ENCODE peak calls at places on chromosomes 3 and 15, in seven cellular contexts. One of them, this sample, is unnamed.

GRCh38 chr3:105958237-105959000 is 89.6 kb upstream of the CBLB start:
- DNase-seq in WTC11: no peak
- DNase-seq in activated gamma-delta T cell treated with Interleukin-2 at 50 U/mL for 16 hours: no peak
- DNase-seq in HTR-8/SVneo: no peak
- DNase-seq in foreskin keratinocyte: peak; percentile 42
- DNase-seq in neural progenitor cell: no peak
- DNase-seq in activated CD8-positive, alpha-beta memory T cell treated with anti-CD3 and anti-CD28 coated beads, Interleukin-2, amount 10 ng/mL, durations not matched to agents 7 days and 5 days: no peak
- DNase-seq in this sample: no peak

GRCh38 chr3:42247576-42248027 is 18.4 kb downstream of the CCK start:
- DNase-seq in neural progenitor cell: peak; percentile 77
- DNase-seq in activated gamma-delta T cell treated with Interleukin-2 at 50 U/mL for 16 hours: peak; percentile 56
- DNase-seq in activated CD8-positive, alpha-beta memory T cell treated with anti-CD3 and anti-CD28 coated beads, Interleukin-2, amount 10 ng/mL, durations not matched to agents 7 days and 5 days: peak; percentile 71
- DNase-seq in HTR-8/SVneo: peak; percentile 46
- DNase-seq in foreskin keratinocyte: no peak
- DNase-seq in WTC11: peak; percentile 75
- DNase-seq in this sample: peak; percentile 76

GRCh38 chr3:30505866-30506517 is 100.4 kb upstream of the TGFBR2 start:
- DNase-seq in neural progenitor cell: no peak
- DNase-seq in HTR-8/SVneo: no peak
- DNase-seq in foreskin keratinocyte: no peak
- DNase-seq in WTC11: no peak
- DNase-seq in activated CD8-positive, alpha-beta memory T cell treated with anti-CD3 and anti-CD28 coated beads, Interleukin-2, amount 10 ng/mL, durations not matched to agents 7 days and 5 days: no peak
- DNase-seq in activated gamma-delta T cell treated with Interleukin-2 at 50 U/mL for 16 hours: no peak
- DNase-seq in this sample: no peak

GRCh38 chr3:11136871-11137626 is 17.2 kb upstream of the HRH1 start:
- DNase-seq in neural progenitor cell: no peak
- DNase-seq in activated gamma-delta T cell treated with Interleukin-2 at 50 U/mL for 16 hours: no peak
- DNase-seq in WTC11: no peak
- DNase-seq in activated CD8-positive, alpha-beta memory T cell treated with anti-CD3 and anti-CD28 coated beads, Interleukin-2, amount 10 ng/mL, durations not matched to agents 7 days and 5 days: no peak
- DNase-seq in foreskin keratinocyte: peak; percentile 100
- DNase-seq in HTR-8/SVneo: peak; percentile 99
- DNase-seq in this sample: no peak

GRCh38 chr3:124223853-124224252 is 231.9 kb upstream of the ROPN1 start:
- DNase-seq in foreskin keratinocyte: no peak
- DNase-seq in HTR-8/SVneo: no peak
- DNase-seq in WTC11: no peak
- DNase-seq in activated gamma-delta T cell treated with Interleukin-2 at 50 U/mL for 16 hours: no peak
- DNase-seq in neural progenitor cell: peak; percentile 70
- DNase-seq in activated CD8-positive, alpha-beta memory T cell treated with anti-CD3 and anti-CD28 coated beads, Interleukin-2, amount 10 ng/mL, durations not matched to agents 7 days and 5 days: no peak
- DNase-seq in this sample: no peak

GRCh38 chr3:111924283-111924682 is 54.5 kb upstream of the ABHD10 start:
- DNase-seq in activated gamma-delta T cell treated with Interleukin-2 at 50 U/mL for 16 hours: no peak
- DNase-seq in foreskin keratinocyte: no peak
- DNase-seq in WTC11: no peak
- DNase-seq in HTR-8/SVneo: no peak
- DNase-seq in activated CD8-positive, alpha-beta memory T cell treated with anti-CD3 and anti-CD28 coated beads, Interleukin-2, amount 10 ng/mL, durations not matched to agents 7 days and 5 days: no peak
- DNase-seq in neural progenitor cell: no peak
- DNase-seq in this sample: peak; percentile 13

GRCh38 chr15:68300115-68300940 is 22.8 kb downstream of the FEM1B start:
- DNase-seq in HTR-8/SVneo: no peak
- DNase-seq in WTC11: no peak
- DNase-seq in neural progenitor cell: no peak
- DNase-seq in foreskin keratinocyte: no peak
- DNase-seq in activated gamma-delta T cell treated with Interleukin-2 at 50 U/mL for 16 hours: no peak
- DNase-seq in activated CD8-positive, alpha-beta memory T cell treated with anti-CD3 and anti-CD28 coated beads, Interleukin-2, amount 10 ng/mL, durations not matched to agents 7 days and 5 days: peak; percentile 22
- DNase-seq in this sample: no peak

GRCh38 chr3:58691997-58692396 is 25.4 kb upstream of the FAM3D start:
- DNase-seq in neural progenitor cell: peak; percentile 70
- DNase-seq in activated gamma-delta T cell treated with Interleukin-2 at 50 U/mL for 16 hours: no peak
- DNase-seq in HTR-8/SVneo: no peak
- DNase-seq in WTC11: no peak
- DNase-seq in activated CD8-positive, alpha-beta memory T cell treated with anti-CD3 and anti-CD28 coated beads, Interleukin-2, amount 10 ng/mL, durations not matched to agents 7 days and 5 days: no peak
- DNase-seq in foreskin keratinocyte: no peak
- DNase-seq in this sample: peak; percentile 21

GRCh38 chr15:68204776-68205557 is at the start of gene CALML4:
- DNase-seq in foreskin keratinocyte: no peak
- DNase-seq in activated gamma-delta T cell treated with Interleukin-2 at 50 U/mL for 16 hours: no peak
- DNase-seq in neural progenitor cell: no peak
- DNase-seq in HTR-8/SVneo: no peak
- DNase-seq in activated CD8-positive, alpha-beta memory T cell treated with anti-CD3 and anti-CD28 coated beads, Interleukin-2, amount 10 ng/mL, durations not matched to agents 7 days and 5 days: no peak
- DNase-seq in WTC11: no peak
- DNase-seq in this sample: no peak

GRCh38 chr3:179771797-179772196 is 119.0 kb downstream of the USP13 start:
- DNase-seq in foreskin keratinocyte: no peak
- DNase-seq in activated gamma-delta T cell treated with Interleukin-2 at 50 U/mL for 16 hours: no peak
- DNase-seq in WTC11: no peak
- DNase-seq in activated CD8-positive, alpha-beta memory T cell treated with anti-CD3 and anti-CD28 coated beads, Interleukin-2, amount 10 ng/mL, durations not matched to agents 7 days and 5 days: no peak
- DNase-seq in neural progenitor cell: no peak
- DNase-seq in HTR-8/SVneo: no peak
- DNase-seq in this sample: no peak

GRCh38 chr3:24595801-24596200 is 101.2 kb upstream of the THRB start:
- DNase-seq in activated gamma-delta T cell treated with Interleukin-2 at 50 U/mL for 16 hours: no peak
- DNase-seq in foreskin keratinocyte: no peak
- DNase-seq in WTC11: no peak
- DNase-seq in HTR-8/SVneo: no peak
- DNase-seq in neural progenitor cell: no peak
- DNase-seq in activated CD8-positive, alpha-beta memory T cell treated with anti-CD3 and anti-CD28 coated beads, Interleukin-2, amount 10 ng/mL, durations not matched to agents 7 days and 5 days: no peak
- DNase-seq in this sample: no peak

GRCh38 chr15:92068121-92068520 is 214.6 kb downstream of the SLCO3A1 start:
- DNase-seq in activated CD8-positive, alpha-beta memory T cell treated with anti-CD3 and anti-CD28 coated beads, Interleukin-2, amount 10 ng/mL, durations not matched to agents 7 days and 5 days: no peak
- DNase-seq in HTR-8/SVneo: no peak
- DNase-seq in activated gamma-delta T cell treated with Interleukin-2 at 50 U/mL for 16 hours: no peak
- DNase-seq in neural progenitor cell: no peak
- DNase-seq in WTC11: no peak
- DNase-seq in foreskin keratinocyte: no peak
- DNase-seq in this sample: no peak

GRCh38 chr15:63277044-63277892 is at the start of gene APH1B:
- DNase-seq in activated gamma-delta T cell treated with Interleukin-2 at 50 U/mL for 16 hours: peak; percentile 79
- DNase-seq in foreskin keratinocyte: no peak
- DNase-seq in WTC11: peak; percentile 84
- DNase-seq in HTR-8/SVneo: peak; percentile 74
- DNase-seq in activated CD8-positive, alpha-beta memory T cell treated with anti-CD3 and anti-CD28 coated beads, Interleukin-2, amount 10 ng/mL, durations not matched to agents 7 days and 5 days: peak; percentile 81
- DNase-seq in neural progenitor cell: peak; percentile 87
- DNase-seq in this sample: peak; percentile 68

GRCh38 chr3:72448858-72449257 is 399.4 kb downstream of the SHQ1 start:
- DNase-seq in neural progenitor cell: no peak
- DNase-seq in activated CD8-positive, alpha-beta memory T cell treated with anti-CD3 and anti-CD28 coated beads, Interleukin-2, amount 10 ng/mL, durations not matched to agents 7 days and 5 days: no peak
- DNase-seq in WTC11: no peak
- DNase-seq in HTR-8/SVneo: peak; percentile 29
- DNase-seq in activated gamma-delta T cell treated with Interleukin-2 at 50 U/mL for 16 hours: no peak
- DNase-seq in foreskin keratinocyte: peak; percentile 9
- DNase-seq in this sample: no peak

GRCh38 chr3:33439421-33440327 is 531 bp downstream of the UBP1 start:
- DNase-seq in WTC11: no peak
- DNase-seq in foreskin keratinocyte: no peak
- DNase-seq in activated gamma-delta T cell treated with Interleukin-2 at 50 U/mL for 16 hours: peak; percentile 44
- DNase-seq in neural progenitor cell: no peak
- DNase-seq in activated CD8-positive, alpha-beta memory T cell treated with anti-CD3 and anti-CD28 coated beads, Interleukin-2, amount 10 ng/mL, durations not matched to agents 7 days and 5 days: peak; percentile 76
- DNase-seq in HTR-8/SVneo: no peak
- DNase-seq in this sample: peak; percentile 55

GRCh38 chr15:59268980-59269472 is 62.4 kb downstream of the LDHAL6B start:
- DNase-seq in activated CD8-positive, alpha-beta memory T cell treated with anti-CD3 and anti-CD28 coated beads, Interleukin-2, amount 10 ng/mL, durations not matched to agents 7 days and 5 days: no peak
- DNase-seq in HTR-8/SVneo: no peak
- DNase-seq in neural progenitor cell: no peak
- DNase-seq in foreskin keratinocyte: no peak
- DNase-seq in WTC11: no peak
- DNase-seq in activated gamma-delta T cell treated with Interleukin-2 at 50 U/mL for 16 hours: no peak
- DNase-seq in this sample: no peak

GRCh38 chr15:73002509-73002908 is 49.8 kb upstream of the NEO1 start:
- DNase-seq in activated gamma-delta T cell treated with Interleukin-2 at 50 U/mL for 16 hours: no peak
- DNase-seq in WTC11: no peak
- DNase-seq in activated CD8-positive, alpha-beta memory T cell treated with anti-CD3 and anti-CD28 coated beads, Interleukin-2, amount 10 ng/mL, durations not matched to agents 7 days and 5 days: no peak
- DNase-seq in foreskin keratinocyte: no peak
- DNase-seq in neural progenitor cell: no peak
- DNase-seq in HTR-8/SVneo: no peak
- DNase-seq in this sample: no peak

GRCh38 chr3:110576962-110577361 is 494.7 kb upstream of the NECTIN3 start:
- DNase-seq in activated gamma-delta T cell treated with Interleukin-2 at 50 U/mL for 16 hours: no peak
- DNase-seq in neural progenitor cell: peak; percentile 78
- DNase-seq in foreskin keratinocyte: peak; percentile 86
- DNase-seq in activated CD8-positive, alpha-beta memory T cell treated with anti-CD3 and anti-CD28 coated beads, Interleukin-2, amount 10 ng/mL, durations not matched to agents 7 days and 5 days: no peak
- DNase-seq in WTC11: peak; percentile 32
- DNase-seq in HTR-8/SVneo: peak; percentile 53
- DNase-seq in this sample: no peak

GRCh38 chr3:15892828-15893227 is 95.0 kb upstream of the ANKRD28 start:
- DNase-seq in HTR-8/SVneo: no peak
- DNase-seq in activated gamma-delta T cell treated with Interleukin-2 at 50 U/mL for 16 hours: no peak
- DNase-seq in foreskin keratinocyte: no peak
- DNase-seq in activated CD8-positive, alpha-beta memory T cell treated with anti-CD3 and anti-CD28 coated beads, Interleukin-2, amount 10 ng/mL, durations not matched to agents 7 days and 5 days: no peak
- DNase-seq in WTC11: no peak
- DNase-seq in neural progenitor cell: no peak
- DNase-seq in this sample: no peak

GRCh38 chr15:56042982-56043980 is 49.9 kb upstream of the NEDD4 start:
- DNase-seq in neural progenitor cell: no peak
- DNase-seq in activated gamma-delta T cell treated with Interleukin-2 at 50 U/mL for 16 hours: peak; percentile 20
- DNase-seq in activated CD8-positive, alpha-beta memory T cell treated with anti-CD3 and anti-CD28 coated beads, Interleukin-2, amount 10 ng/mL, durations not matched to agents 7 days and 5 days: peak; percentile 76
- DNase-seq in HTR-8/SVneo: no peak
- DNase-seq in WTC11: no peak
- DNase-seq in foreskin keratinocyte: no peak
- DNase-seq in this sample: no peak

GRCh38 chr15:60243769-60244168 is 154.0 kb downstream of the ANXA2 start:
- DNase-seq in WTC11: no peak
- DNase-seq in HTR-8/SVneo: no peak
- DNase-seq in activated CD8-positive, alpha-beta memory T cell treated with anti-CD3 and anti-CD28 coated beads, Interleukin-2, amount 10 ng/mL, durations not matched to agents 7 days and 5 days: no peak
- DNase-seq in foreskin keratinocyte: no peak
- DNase-seq in neural progenitor cell: no peak
- DNase-seq in activated gamma-delta T cell treated with Interleukin-2 at 50 U/mL for 16 hours: no peak
- DNase-seq in this sample: no peak

GRCh38 chr15:45773149-45773548 is 138.3 kb downstream of the SQOR start:
- DNase-seq in neural progenitor cell: no peak
- DNase-seq in foreskin keratinocyte: peak; percentile 7
- DNase-seq in HTR-8/SVneo: no peak
- DNase-seq in activated gamma-delta T cell treated with Interleukin-2 at 50 U/mL for 16 hours: no peak
- DNase-seq in WTC11: no peak
- DNase-seq in activated CD8-positive, alpha-beta memory T cell treated with anti-CD3 and anti-CD28 coated beads, Interleukin-2, amount 10 ng/mL, durations not matched to agents 7 days and 5 days: no peak
- DNase-seq in this sample: no peak

GRCh38 chr15:61623746-61624145 is 394.6 kb upstream of the RORA start:
- DNase-seq in activated gamma-delta T cell treated with Interleukin-2 at 50 U/mL for 16 hours: no peak
- DNase-seq in activated CD8-positive, alpha-beta memory T cell treated with anti-CD3 and anti-CD28 coated beads, Interleukin-2, amount 10 ng/mL, durations not matched to agents 7 days and 5 days: no peak
- DNase-seq in foreskin keratinocyte: no peak
- DNase-seq in HTR-8/SVneo: no peak
- DNase-seq in neural progenitor cell: no peak
- DNase-seq in WTC11: no peak
- DNase-seq in this sample: no peak

GRCh38 chr3:132659370-132660055 is at the start of gene ACAD11:
- DNase-seq in activated gamma-delta T cell treated with Interleukin-2 at 50 U/mL for 16 hours: peak; percentile 20
- DNase-seq in neural progenitor cell: peak; percentile 79
- DNase-seq in activated CD8-positive, alpha-beta memory T cell treated with anti-CD3 and anti-CD28 coated beads, Interleukin-2, amount 10 ng/mL, durations not matched to agents 7 days and 5 days: peak; percentile 56
- DNase-seq in foreskin keratinocyte: peak; percentile 58
- DNase-seq in HTR-8/SVneo: peak; percentile 57
- DNase-seq in WTC11: peak; percentile 61
- DNase-seq in this sample: peak; percentile 73

GRCh38 chr15:54482251-54482650 is 504.0 kb downstream of the UNC13C start:
- DNase-seq in neural progenitor cell: peak; percentile 16
- DNase-seq in activated CD8-positive, alpha-beta memory T cell treated with anti-CD3 and anti-CD28 coated beads, Interleukin-2, amount 10 ng/mL, durations not matched to agents 7 days and 5 days: no peak
- DNase-seq in activated gamma-delta T cell treated with Interleukin-2 at 50 U/mL for 16 hours: no peak
- DNase-seq in foreskin keratinocyte: no peak
- DNase-seq in HTR-8/SVneo: no peak
- DNase-seq in WTC11: peak; percentile 20
- DNase-seq in this sample: no peak

GRCh38 chr15:33086500-33087141 is 107.9 kb downstream of the FMN1 start:
- DNase-seq in foreskin keratinocyte: no peak
- DNase-seq in HTR-8/SVneo: peak; percentile 36
- DNase-seq in neural progenitor cell: peak; percentile 59
- DNase-seq in activated gamma-delta T cell treated with Interleukin-2 at 50 U/mL for 16 hours: no peak
- DNase-seq in WTC11: no peak
- DNase-seq in activated CD8-positive, alpha-beta memory T cell treated with anti-CD3 and anti-CD28 coated beads, Interleukin-2, amount 10 ng/mL, durations not matched to agents 7 days and 5 days: no peak
- DNase-seq in this sample: no peak

GRCh38 chr15:66789029-66790025 is 87.3 kb downstream of the SMAD6 start:
- DNase-seq in activated CD8-positive, alpha-beta memory T cell treated with anti-CD3 and anti-CD28 coated beads, Interleukin-2, amount 10 ng/mL, durations not matched to agents 7 days and 5 days: no peak
- DNase-seq in neural progenitor cell: no peak
- DNase-seq in foreskin keratinocyte: no peak
- DNase-seq in HTR-8/SVneo: peak; percentile 54
- DNase-seq in WTC11: peak; percentile 66
- DNase-seq in activated gamma-delta T cell treated with Interleukin-2 at 50 U/mL for 16 hours: no peak
- DNase-seq in this sample: no peak

GRCh38 chr15:35260961-35261360 is 175.9 kb upstream of the NANOGP8 start:
- DNase-seq in WTC11: no peak
- DNase-seq in activated gamma-delta T cell treated with Interleukin-2 at 50 U/mL for 16 hours: no peak
- DNase-seq in activated CD8-positive, alpha-beta memory T cell treated with anti-CD3 and anti-CD28 coated beads, Interleukin-2, amount 10 ng/mL, durations not matched to agents 7 days and 5 days: no peak
- DNase-seq in HTR-8/SVneo: no peak
- DNase-seq in foreskin keratinocyte: no peak
- DNase-seq in neural progenitor cell: no peak
- DNase-seq in this sample: no peak

This sample was measured in endothelial cell.